ENCODE peak calls at places on chromosome 12, in six cellular contexts. K is heart left ventricle, N is endodermal cell, C is lower lobe of right lung, D is upper lobe of right lung, T is prostate gland. Z is an unnamed sample.

GRCh38 chr12:69998922-69999321 is 173.9 kb downstream of the MYRFL start:
- DNase-seq in D (no peak), K (no peak), T (no peak), C (no peak), N (no peak), Z (no peak)

GRCh38 chr12:51773145-51773869 is 75.2 kb downstream of the FIGNL2 start:
- DNase-seq in N (no peak), C (no peak), K (no peak), T (no peak), D (no peak), Z (no peak)

GRCh38 chr12:107670999-107671643 is 14.5 kb upstream of the PWP1 start:
- DNase-seq in K (no peak), N (peak; percentile 94), T (no peak), C (no peak), D (no peak), Z (peak; percentile 27)

GRCh38 chr12:6927999-6928702 is 392 bp downstream of the ATN1 start:
- DNase-seq in K (no peak), N (peak; percentile 71), T (no peak), C (no peak), D (peak; percentile 72), Z (no peak)

GRCh38 chr12:71746983-71747611 is 7.6 kb upstream of the RAB21 start:
- DNase-seq in T (peak; percentile 33), N (peak; percentile 82), D (no peak), K (no peak), C (no peak), Z (peak; percentile 46)

GRCh38 chr12:104667139-104667538 is 210.4 kb downstream of the CHST11 start:
- DNase-seq in D (no peak), T (peak; percentile 46), K (no peak), N (no peak), C (no peak), Z (no peak)

GRCh38 chr12:122079532-122080081 is 1.1 kb downstream of the MLXIP start:
- DNase-seq in T (no peak), D (peak; percentile 66), K (no peak), C (no peak), N (no peak), Z (no peak)

GRCh38 chr12:130144256-130144655 is 18.0 kb upstream of the FZD10 start:
- DNase-seq in K (no peak), D (no peak), C (peak; percentile 13), T (no peak), N (no peak), Z (no peak)

GRCh38 chr12:94089891-94090290 is 58.5 kb upstream of the PLXNC1 start:
- DNase-seq in K (no peak), N (no peak), T (no peak), C (no peak), D (no peak), Z (no peak)

GRCh38 chr12:107536613-107537012 is 149.0 kb upstream of the PWP1 start:
- DNase-seq in N (no peak), C (no peak), D (no peak), T (no peak), K (no peak), Z (no peak)

GRCh38 chr12:50603817-50604639 is 99.2 kb downstream of the DIP2B start:
- DNase-seq in N (no peak), T (no peak), K (no peak), D (no peak), C (no peak), Z (no peak)

DNA sequence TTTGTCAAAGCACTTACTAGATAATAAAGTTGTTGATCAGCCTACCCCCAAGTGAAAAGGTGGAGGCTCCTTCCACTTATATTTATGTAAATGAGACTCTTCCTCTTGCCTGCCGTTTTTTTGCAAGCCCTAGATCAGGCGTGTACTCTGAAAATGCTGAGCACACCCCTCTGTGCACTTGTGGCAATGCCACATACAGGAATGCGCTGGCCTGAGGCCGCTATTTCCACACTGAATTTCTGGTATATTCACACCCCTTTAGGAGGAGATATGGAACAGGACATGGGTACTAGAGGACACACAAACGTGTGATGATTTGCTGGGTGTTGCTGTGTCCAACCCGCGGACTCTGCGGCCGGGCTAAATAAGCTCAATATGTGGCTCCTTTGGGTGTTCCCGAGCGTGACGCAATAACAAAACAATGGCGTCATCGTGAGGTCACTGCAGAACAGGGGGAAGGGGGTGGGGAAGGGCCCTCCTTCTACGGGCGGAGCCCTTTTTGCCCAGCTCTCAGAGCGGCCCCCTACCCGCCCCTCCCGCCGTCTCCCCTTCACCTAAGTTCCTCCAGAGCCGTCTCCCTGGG is 554 bp upstream of the TSPAN31 start:
- DNase-seq in C (peak; percentile 80), K (peak; percentile 75), N (no peak), D (peak; percentile 87), T (peak; percentile 42), Z (peak; percentile 84)
- H3K4me3 ChIP-seq in C (peak overlapping the region; percentile 75), K (peak overlapping the region; percentile 85), N (peak overlapping the region; percentile 97), D (peak overlapping the region; percentile 75), T (peak overlapping the region; percentile 68), Z (peak overlapping the region; percentile 79)

DNA sequence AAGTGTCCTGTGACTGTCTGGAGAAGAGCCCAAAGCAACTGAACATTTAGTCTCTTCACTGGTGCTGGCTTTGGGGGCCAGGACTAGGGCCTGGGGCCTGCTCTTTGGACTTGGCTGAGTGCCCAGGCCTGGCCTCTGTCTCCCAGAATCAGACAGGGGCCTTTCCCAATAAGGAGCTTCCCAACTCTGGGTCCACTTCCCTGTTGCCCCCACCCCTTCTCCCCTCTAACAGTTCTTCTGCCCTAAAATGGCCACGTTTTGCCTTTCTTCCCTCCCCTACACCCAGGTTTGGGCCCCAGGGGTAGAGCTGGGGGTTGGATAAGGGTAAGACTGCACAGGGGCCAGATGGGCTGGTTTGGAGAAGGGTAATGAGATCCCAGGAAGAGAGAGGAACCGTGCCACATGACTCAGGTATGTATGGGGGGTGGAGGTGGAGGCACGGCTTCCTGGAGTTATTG is 10.0 kb upstream of the ITGA5 start:
- DNase-seq in N (peak; percentile 46), T (no peak), D (no peak), K (no peak), C (no peak), Z (no peak)
- H3K27ac ChIP-seq in N (no peak overlapping the region), T (peak overlapping the region; percentile 43), D (peak overlapping the region; percentile 68), K (peak overlapping the region; percentile 97), C (peak overlapping the region; percentile 65), Z (peak overlapping the region; percentile 62)

DNA sequence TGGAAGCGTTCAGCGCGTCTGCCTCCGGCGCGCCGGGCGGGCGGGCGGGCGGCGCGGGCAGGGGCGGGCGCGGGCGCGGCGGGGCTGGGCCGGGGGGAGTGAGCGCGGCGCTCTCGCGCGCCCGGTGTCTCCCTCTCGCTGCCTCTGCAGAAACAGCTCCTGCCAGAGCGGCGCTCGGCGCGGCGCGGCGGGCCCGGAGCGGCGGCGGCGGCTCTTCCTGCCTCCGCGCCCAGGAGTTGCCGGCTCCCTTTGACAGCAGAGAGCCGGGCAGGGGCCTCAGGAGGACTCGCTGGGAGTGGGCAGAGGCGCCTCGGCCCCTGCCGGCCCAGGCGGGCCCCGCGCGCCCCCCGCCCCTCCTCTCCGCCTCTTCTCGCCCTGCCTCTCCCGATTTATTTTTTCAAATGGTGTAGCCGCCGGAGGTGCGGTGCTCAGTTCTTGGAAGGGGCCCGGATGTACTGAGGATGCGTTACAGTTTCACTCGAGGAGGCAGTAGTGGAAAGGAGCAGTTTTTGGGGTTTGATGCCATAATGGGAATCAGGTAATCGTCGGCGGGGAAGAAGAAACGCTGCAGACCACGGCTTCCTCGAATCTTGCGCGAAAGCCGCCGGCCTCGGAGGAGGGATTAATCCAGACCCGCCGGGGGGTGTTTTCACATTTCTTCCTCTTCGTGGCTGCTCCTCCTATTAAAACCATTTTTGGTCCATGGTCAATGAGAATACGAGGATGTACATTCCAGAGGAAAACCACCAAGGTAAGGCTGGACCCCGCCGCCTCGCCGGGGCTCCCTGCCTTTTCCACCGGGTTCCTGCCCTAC is at the start of gene CACNA1C:
- DNase-seq in C (no peak), K (peak; percentile 82), N (peak; percentile 91), T (peak; percentile 64), D (no peak), Z (peak; percentile 46)
- H3K4me3 ChIP-seq in C (peak within 1 kb of the TSS; percentile 59), K (peak within 1 kb of the TSS; percentile 87), N (peak within 1 kb of the TSS; percentile 87), T (peak within 1 kb of the TSS; percentile 70), D (peak within 1 kb of the TSS; percentile 55), Z (peak within 1 kb of the TSS; percentile 62)

DNA sequence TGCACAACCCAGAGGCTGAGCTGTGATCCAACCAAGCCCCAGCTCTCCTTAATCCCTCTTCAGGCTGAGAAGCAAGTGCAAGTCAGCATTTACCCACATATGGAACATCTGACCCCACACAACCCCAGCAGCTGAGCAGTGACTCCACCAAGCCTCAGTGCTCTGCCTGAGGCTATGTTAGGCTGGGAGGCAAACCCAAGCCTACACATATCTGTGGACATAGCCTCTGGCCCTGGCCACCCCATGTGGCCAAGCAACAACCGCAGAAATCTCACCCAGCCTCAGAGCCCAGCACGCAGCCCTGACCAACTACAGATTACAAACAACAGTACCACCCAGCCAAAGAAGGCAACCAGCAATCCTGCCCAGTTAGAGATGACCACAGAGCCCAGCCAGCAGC is 142.8 kb downstream of the NUAK1 start:
- DNase-seq in C (no peak), D (no peak), T (no peak), K (no peak), N (no peak), Z (no peak)
- H3K27ac ChIP-seq in C (no peak overlapping the region), D (no peak overlapping the region), T (no peak overlapping the region), K (no peak overlapping the region), N (no peak overlapping the region), Z (no peak overlapping the region)

GRCh38 chr12:31803306-31804184 is 74.7 kb upstream of the AMN1 start:
- DNase-seq in N (no peak), D (no peak), K (no peak), C (no peak), T (no peak), Z (no peak)
- H3K4me3 ChIP-seq in N (peak overlapping the region; percentile 25), D (no peak overlapping the region), K (no peak overlapping the region), C (no peak overlapping the region), T (no peak overlapping the region), Z (no peak overlapping the region)

Z was measured in transverse colon.